ENCODE peak calls at places on chromosomes 5 and 9, in four cellular contexts. One of them, this sample, is unnamed.

GRCh38 chr9:131715906-131716305 is 24.0 kb downstream of the RAPGEF1 start:
- DNase-seq in ELR: no peak
- DNase-seq in NCI-H345: no peak
- DNase-seq in A549: no peak
- DNase-seq in this sample: no peak

GRCh38 chr5:121976979-121977378 is 15.2 kb downstream of the SRFBP1 start:
- DNase-seq in NCI-H345: no peak
- DNase-seq in A549: no peak
- DNase-seq in ELR: peak; percentile 54
- DNase-seq in this sample: no peak

GRCh38 chr9:96158909-96159575 is 142.9 kb downstream of the HSD17B3 start:
- DNase-seq in NCI-H345: no peak
- DNase-seq in ELR: peak; percentile 33
- DNase-seq in A549: no peak
- DNase-seq in this sample: peak; percentile 32

GRCh38 chr5:84113246-84114118 is 271.2 kb downstream of the EDIL3 start:
- DNase-seq in ELR: peak; percentile 12
- DNase-seq in A549: no peak
- DNase-seq in NCI-H345: peak; percentile 85
- DNase-seq in this sample: no peak

GRCh38 chr5:142800776-142801494 is 30.8 kb downstream of the ARHGAP26 start:
- DNase-seq in NCI-H345: no peak
- DNase-seq in ELR: no peak
- DNase-seq in A549: no peak
- DNase-seq in this sample: no peak

GRCh38 chr5:72378636-72379289 is 58.6 kb downstream of the PTCD2 start:
- DNase-seq in A549: peak; percentile 59
- DNase-seq in ELR: peak; percentile 97
- DNase-seq in NCI-H345: peak; percentile 62
- DNase-seq in this sample: no peak

GRCh38 chr5:81450940-81451339 is 57.0 kb upstream of the ACOT12 start:
- DNase-seq in ELR: peak; percentile 81
- DNase-seq in A549: peak; percentile 73
- DNase-seq in NCI-H345: no peak
- DNase-seq in this sample: no peak

GRCh38 chr9:116096853-116097252 is 56.7 kb upstream of the PAPPA start:
- DNase-seq in A549: no peak
- DNase-seq in NCI-H345: no peak
- DNase-seq in ELR: no peak
- DNase-seq in this sample: no peak

GRCh38 chr5:38285226-38285625 is 26.9 kb downstream of the EGFLAM start:
- DNase-seq in A549: no peak
- DNase-seq in ELR: no peak
- DNase-seq in NCI-H345: no peak
- DNase-seq in this sample: no peak

GRCh38 chr9:99025616-99026270 is 79.2 kb upstream of the TGFBR1 start:
- DNase-seq in NCI-H345: no peak
- DNase-seq in A549: no peak
- DNase-seq in ELR: no peak
- DNase-seq in this sample: no peak

GRCh38 chr5:77086611-77087483 is at the start of gene ZBED3:
- DNase-seq in A549: peak; percentile 89
- DNase-seq in NCI-H345: peak; percentile 42
- DNase-seq in ELR: peak; percentile 76
- DNase-seq in this sample: peak; percentile 90

GRCh38 chr5:173123416-173123815 is 20.9 kb upstream of the BNIP1 start:
- DNase-seq in A549: peak; percentile 16
- DNase-seq in NCI-H345: no peak
- DNase-seq in ELR: no peak
- DNase-seq in this sample: no peak

GRCh38 chr5:140219068-140219971 is 44.3 kb downstream of the CYSTM1 start:
- DNase-seq in NCI-H345: no peak
- DNase-seq in A549: no peak
- DNase-seq in ELR: no peak
- DNase-seq in this sample: no peak

GRCh38 chr9:23824241-23825142 is 1.5 kb downstream of the ELAVL2 start:
- DNase-seq in ELR: no peak
- DNase-seq in A549: no peak
- DNase-seq in NCI-H345: peak; percentile 36
- DNase-seq in this sample: peak; percentile 54

GRCh38 chr5:159945359-159945758 is 29.1 kb downstream of the ADRA1B start:
- DNase-seq in NCI-H345: no peak
- DNase-seq in ELR: no peak
- DNase-seq in A549: no peak
- DNase-seq in this sample: no peak

GRCh38 chr9:69157751-69158466 is 16.2 kb upstream of the TJP2 start:
- DNase-seq in ELR: peak; percentile 84
- DNase-seq in NCI-H345: no peak
- DNase-seq in A549: no peak
- DNase-seq in this sample: peak; percentile 92

This sample was measured in osteoblast.